ENCODE peak calls at places on chromosomes 12 and 14, in four cellular contexts. U is GM23248, F is sigmoid colon, D is psoas muscle. Y is an unnamed sample.

GRCh38 chr14:63993992-63994391 is 141.2 kb downstream of the SYNE2 start:
- DNase-seq in F (no peak), D (no peak), U (no peak), Y (no peak)

GRCh38 chr12:74538491-74539258 is 1.0 kb downstream of the ATXN7L3B start:
- DNase-seq in U (peak; percentile 40), D (no peak), F (no peak), Y (no peak)

GRCh38 chr12:75047885-75048525 is 161.6 kb downstream of the KCNC2 start:
- DNase-seq in U (no peak), F (no peak), D (no peak), Y (no peak)

GRCh38 chr12:80186727-80187217 is 87.4 kb downstream of the OTOGL start:
- DNase-seq in D (no peak), F (peak; percentile 82), U (peak; percentile 97), Y (peak; percentile 57)

GRCh38 chr12:117134059-117134458 is 34.8 kb upstream of the TESC start:
- DNase-seq in U (peak; percentile 59), F (no peak), D (no peak), Y (no peak)

GRCh38 chr12:46657416-46658411 is 168.1 kb downstream of the SLC38A4 start:
- DNase-seq in D (no peak), U (peak; percentile 75), F (no peak), Y (no peak)

GRCh38 chr12:124570810-124571209 is 3.4 kb upstream of the NCOR2 start:
- DNase-seq in U (no peak), F (no peak), D (no peak), Y (no peak)

GRCh38 chr12:15090441-15090840 is 117.6 kb downstream of the PDE6H start:
- DNase-seq in F (no peak), U (no peak), D (no peak), Y (no peak)

GRCh38 chr14:104345316-104346111 is 207.1 kb downstream of the KIF26A start:
- DNase-seq in F (peak; percentile 58), D (no peak), U (no peak), Y (no peak)

DNA sequence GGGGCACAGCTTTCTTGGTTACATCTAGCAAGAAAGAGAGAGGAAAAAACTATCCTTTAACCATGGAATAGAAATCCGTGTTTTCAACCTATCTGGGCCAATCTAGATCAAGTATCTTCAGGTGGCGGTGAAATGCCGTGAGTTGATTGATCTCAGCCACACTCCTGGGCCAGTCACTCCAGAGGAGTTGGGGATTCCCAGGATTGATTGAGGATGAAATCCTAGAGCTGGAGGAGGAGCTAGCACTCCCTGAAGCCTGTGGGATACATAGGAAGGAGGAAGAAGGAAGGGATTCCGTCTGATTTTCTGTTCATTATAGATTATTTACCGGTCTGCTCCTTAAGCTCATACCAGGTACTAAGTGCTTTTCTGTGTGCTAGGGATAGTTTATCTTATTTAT is 106.3 kb upstream of the ARID2 start:
- DNase-seq in U (no peak), D (no peak), F (no peak), Y (no peak)
- H3K4me3 ChIP-seq in U (no peak overlapping the region), D (no peak overlapping the region), F (no peak overlapping the region), Y (no peak overlapping the region)

GRCh38 chr14:76767681-76768055 is 6.4 kb downstream of the VASH1 start:
- DNase-seq in F (no peak), D (no peak), U (no peak), Y (no peak)
- H3K4me1 ChIP-seq in F (peaks cover 5% of the 10 kb centered on the region), D (no peaks in the 10 kb centered on the region), U (no peaks in the 10 kb centered on the region), Y (peaks cover 18% of the 10 kb centered on the region)

DNA sequence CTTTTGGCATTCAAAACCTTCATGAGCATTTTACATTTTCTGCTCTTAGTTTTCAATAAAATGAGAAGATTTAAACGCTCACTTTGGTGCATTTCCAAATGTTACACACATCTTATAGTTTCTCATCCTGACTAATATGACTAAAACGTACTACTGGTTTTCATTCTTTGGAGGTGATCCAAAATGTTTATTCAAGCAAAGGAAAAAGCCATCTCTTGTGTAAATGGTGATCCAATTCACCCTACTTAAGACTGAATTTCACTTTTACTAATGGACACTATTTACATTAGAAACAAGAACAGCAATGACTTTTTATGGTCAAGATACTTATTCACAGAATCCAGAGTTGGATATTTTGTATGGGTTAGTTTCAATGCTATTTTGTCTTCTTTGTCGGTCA is 86.6 kb downstream of the KITLG start:
- DNase-seq in D (no peak), F (no peak), U (peak; percentile 95), Y (no peak)
- H3K27ac ChIP-seq in D (no peak overlapping the region), F (no peak overlapping the region), U (peak overlapping the region; percentile 19), Y (no peak overlapping the region)

GRCh38 chr12:48812389-48812788 is 5.9 kb upstream of the CACNB3 start:
- DNase-seq in U (no peak), D (no peak), F (no peak), Y (no peak)
- H3K4me3 ChIP-seq in U (no peak overlapping the region), D (no peak overlapping the region), F (no peak overlapping the region), Y (no peak overlapping the region)

DNA sequence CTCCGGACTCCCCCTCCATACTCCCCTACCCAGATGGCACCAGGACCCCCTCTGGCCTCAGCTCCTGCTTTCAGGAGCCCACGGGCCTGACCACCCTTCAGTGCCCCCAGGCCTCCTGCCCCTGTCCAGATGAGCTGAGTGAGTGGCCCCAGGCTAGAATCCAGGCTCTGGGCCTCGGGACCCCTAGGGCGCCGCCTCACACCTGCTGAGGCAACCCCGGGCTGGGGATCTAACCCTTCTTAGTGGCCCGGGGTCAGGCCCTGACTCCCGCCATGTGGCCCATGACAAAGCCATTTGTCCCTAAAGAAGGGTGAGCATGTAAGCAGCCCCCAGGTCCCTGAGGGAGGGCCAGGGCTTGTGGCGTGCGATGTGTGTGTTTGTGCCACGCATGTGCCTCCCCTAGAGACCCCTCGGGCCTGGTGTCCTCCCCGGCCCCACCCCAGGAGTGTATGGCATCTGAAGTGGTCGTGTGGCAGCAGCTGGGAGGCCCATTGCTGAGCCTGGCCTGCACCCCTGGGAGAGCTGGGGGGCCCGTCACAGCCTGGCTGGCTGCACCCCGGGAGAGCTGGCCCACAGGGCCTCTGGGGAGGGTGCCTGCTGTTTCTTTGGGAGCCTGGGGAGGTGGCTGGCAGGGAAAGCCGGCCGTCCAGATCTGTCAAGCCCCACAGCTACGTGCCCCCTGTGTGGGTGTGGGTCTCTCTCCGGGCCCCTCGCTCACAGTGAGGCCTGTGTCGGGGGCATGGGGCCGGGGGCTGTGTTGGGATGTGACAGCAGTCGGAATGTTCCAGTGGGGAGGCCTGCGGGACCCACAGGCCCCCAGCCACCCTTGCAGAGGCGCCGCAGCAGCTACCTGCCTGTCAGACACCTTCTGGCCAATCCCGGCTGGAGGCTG is 7.8 kb downstream of the FBRSL1 start:
- DNase-seq in F (no peak), U (no peak), D (no peak), Y (peak; percentile 42)
- H3K4me1 ChIP-seq in F (peaks cover 99% of the 10 kb centered on the region), U (no peaks in the 10 kb centered on the region), D (peaks cover 89% of the 10 kb centered on the region), Y (peaks cover 26% of the 10 kb centered on the region)

GRCh38 chr12:27193106-27193505 is 51.0 kb upstream of the STK38L start:
- DNase-seq in F (no peak), U (peak; percentile 71), D (no peak), Y (no peak)
- H3K27ac ChIP-seq in F (peak overlapping the region; percentile 89), U (peak overlapping the region; percentile 65), D (no peak overlapping the region), Y (peak overlapping the region; percentile 5)

GRCh38 chr12:48957141-48958048 is at the start of gene ARF3:
- DNase-seq in F (peak; percentile 97), U (peak; percentile 98), D (peak; percentile 94), Y (peak; percentile 98)

GRCh38 chr12:48952691-48953090 is 4.6 kb downstream of the ARF3 start:
- DNase-seq in D (no peak), U (no peak), F (no peak), Y (no peak)

GRCh38 chr12:48954061-48954460 is 3.2 kb downstream of the ARF3 start:
- DNase-seq in D (no peak), U (no peak), F (no peak), Y (no peak)

GRCh38 chr12:48956279-48957140 is 777 bp downstream of the ARF3 start:
- DNase-seq in U (peak; percentile 98), D (peak; percentile 83), F (peak; percentile 94), Y (peak; percentile 89)

DNA sequence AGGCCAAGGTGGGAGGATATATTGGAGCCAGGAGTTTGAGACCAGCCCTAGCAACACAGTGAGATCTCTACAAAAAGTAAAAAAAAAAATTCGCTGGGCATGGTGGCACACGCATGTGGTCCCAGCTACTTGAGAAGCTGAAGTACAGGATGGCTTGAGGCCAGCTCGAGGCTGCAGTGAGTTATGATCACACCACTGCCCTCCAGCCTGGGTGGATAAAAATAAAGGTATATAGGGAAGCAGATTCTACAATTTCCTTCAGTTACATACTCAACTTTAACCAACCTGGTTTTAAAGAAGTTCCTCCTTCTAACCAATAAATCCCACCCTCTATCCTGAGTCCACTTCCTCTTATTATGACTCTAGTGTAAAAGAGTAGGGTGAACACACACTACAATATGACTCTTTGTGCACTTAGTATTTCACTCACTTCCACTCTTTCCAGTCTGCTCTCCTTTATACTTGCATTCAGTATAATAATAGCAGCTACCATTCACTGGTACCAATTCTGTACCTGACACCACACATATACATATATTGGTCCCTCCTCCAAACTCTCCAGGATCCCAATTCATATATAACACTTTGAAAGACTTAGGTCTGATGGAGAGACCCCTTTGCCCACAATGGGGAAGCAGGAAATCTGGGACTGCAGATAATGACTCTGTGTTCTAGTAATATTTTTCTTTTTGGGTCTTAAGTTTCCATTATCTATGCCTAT is 2.3 kb downstream of the ARF3 start:
- DNase-seq in D (no peak), F (no peak), U (no peak), Y (no peak)
- H3K4me3 ChIP-seq in D (no peak overlapping the region), F (no peak overlapping the region), U (peak overlapping the region; percentile 99), Y (no peak overlapping the region)

GRCh38 chr14:75452324-75452723 is 24.5 kb downstream of the JDP2 start:
- DNase-seq in D (no peak), F (no peak), U (no peak), Y (no peak)

GRCh38 chr14:75446447-75446846 is 18.6 kb downstream of the JDP2 start:
- DNase-seq in U (no peak), F (peak; percentile 11), D (no peak), Y (peak; percentile 22)

GRCh38 chr14:75450381-75451276 is 22.8 kb downstream of the JDP2 start:
- DNase-seq in U (peak; percentile 56), F (peak; percentile 84), D (peak; percentile 71), Y (peak; percentile 46)

GRCh38 chr14:75448209-75448608 is 20.4 kb downstream of the JDP2 start:
- DNase-seq in U (no peak), D (no peak), F (peak; percentile 61), Y (no peak)

GRCh38 chr14:75449703-75450102 is 21.9 kb downstream of the JDP2 start:
- DNase-seq in F (no peak), D (no peak), U (peak; percentile 48), Y (no peak)
- H3K4me1 ChIP-seq in F (peaks cover 59% of the 10 kb centered on the region), D (peaks cover 98% of the 10 kb centered on the region), U (peaks cover 72% of the 10 kb centered on the region), Y (peaks cover 33% of the 10 kb centered on the region)